ENCODE peak calls at places on chromosomes 3 and 15, in four cellular contexts. One of them, this sample, is unnamed.

GRCh38 chr3:197465996-197466549 is 89.7 kb downstream of the BDH1 start:
- DNase-seq in K562: no peak
- DNase-seq in HepG2: peak
- DNase-seq in A549: peak
- DNase-seq in this sample: peak

GRCh38 chr15:50162988-50163718 is 18.8 kb upstream of the SLC27A2 start:
- DNase-seq in K562: no peak
- DNase-seq in A549: peak
- DNase-seq in HepG2: peak
- DNase-seq in this sample: no peak

GRCh38 chr3:171262431-171262830 is 197.8 kb downstream of the TNIK start:
- DNase-seq in A549: no peak
- DNase-seq in HepG2: no peak
- DNase-seq in K562: no peak
- DNase-seq in this sample: peak

GRCh38 chr15:80940331-80940730 is 49.3 kb downstream of the MESD start:
- DNase-seq in HepG2: no peak
- DNase-seq in K562: no peak
- DNase-seq in A549: no peak
- DNase-seq in this sample: no peak

GRCh38 chr15:44157679-44158078 is 37.4 kb downstream of the FRMD5 start:
- DNase-seq in HepG2: peak
- DNase-seq in K562: no peak
- DNase-seq in A549: peak
- DNase-seq in this sample: peak

GRCh38 chr3:158185711-158186110 is 75.8 kb downstream of the RSRC1 start:
- DNase-seq in K562: no peak
- DNase-seq in A549: no peak
- DNase-seq in HepG2: no peak
- DNase-seq in this sample: no peak

GRCh38 chr15:101466188-101466587 is 23.3 kb downstream of the PCSK6 start:
- DNase-seq in HepG2: no peak
- DNase-seq in A549: no peak
- DNase-seq in K562: no peak
- DNase-seq in this sample: no peak

GRCh38 chr15:101651753-101652097 is 456 bp downstream of the TM2D3 start:
- DNase-seq in HepG2: peak
- DNase-seq in A549: no peak
- DNase-seq in K562: no peak
- DNase-seq in this sample: no peak

GRCh38 chr3:72523409-72524172 is 324.7 kb downstream of the SHQ1 start:
- DNase-seq in K562: no peak
- DNase-seq in HepG2: no peak
- DNase-seq in A549: no peak
- DNase-seq in this sample: no peak

GRCh38 chr3:5162102-5162501 is 25.4 kb upstream of the EDEM1 start:
- DNase-seq in A549: no peak
- DNase-seq in K562: no peak
- DNase-seq in HepG2: peak
- DNase-seq in this sample: peak

GRCh38 chr15:83657549-83657948 is 3.6 kb downstream of the ADAMTSL3 start:
- DNase-seq in K562: peak
- DNase-seq in A549: peak
- DNase-seq in HepG2: no peak
- DNase-seq in this sample: no peak

GRCh38 chr3:112437146-112438022 is 61.9 kb downstream of the BTLA start:
- DNase-seq in HepG2: peak
- DNase-seq in A549: peak
- DNase-seq in K562: no peak
- DNase-seq in this sample: peak

GRCh38 chr15:71109130-71109529 is 6.1 kb upstream of the THSD4 start:
- DNase-seq in A549: no peak
- DNase-seq in K562: no peak
- DNase-seq in HepG2: no peak
- DNase-seq in this sample: peak

GRCh38 chr3:58038675-58039302 is 30.6 kb downstream of the FLNB start:
- DNase-seq in HepG2: no peak
- DNase-seq in A549: no peak
- DNase-seq in K562: no peak
- DNase-seq in this sample: no peak

GRCh38 chr3:194251007-194251406 is 100.1 kb downstream of the CPN2 start:
- DNase-seq in HepG2: no peak
- DNase-seq in K562: no peak
- DNase-seq in A549: no peak
- DNase-seq in this sample: no peak

GRCh38 chr15:63640146-63640545 is 43.0 kb downstream of the FBXL22 start:
- DNase-seq in HepG2: no peak
- DNase-seq in K562: no peak
- DNase-seq in A549: no peak
- DNase-seq in this sample: no peak

GRCh38 chr3:48555231-48555948 is 1.2 kb downstream of the PFKFB4 start:
- DNase-seq in K562: peak
- DNase-seq in A549: no peak
- DNase-seq in HepG2: no peak
- DNase-seq in this sample: no peak

GRCh38 chr3:10223676-10224639 is 24.3 kb upstream of the TATDN2 start:
- DNase-seq in HepG2: peak
- DNase-seq in K562: no peak
- DNase-seq in A549: peak
- DNase-seq in this sample: no peak

GRCh38 chr3:160677459-160677901 is 520 bp downstream of the ARL14 start:
- DNase-seq in HepG2: no peak
- DNase-seq in A549: peak
- DNase-seq in K562: no peak
- DNase-seq in this sample: peak

GRCh38 chr3:160673188-160673587 is 3.8 kb upstream of the ARL14 start:
- DNase-seq in A549: peak
- DNase-seq in K562: no peak
- DNase-seq in HepG2: no peak
- DNase-seq in this sample: no peak

GRCh38 chr3:160675566-160676124 is 1.3 kb upstream of the ARL14 start:
- DNase-seq in K562: no peak
- DNase-seq in HepG2: no peak
- DNase-seq in A549: no peak
- DNase-seq in this sample: no peak

GRCh38 chr3:160678447-160678846 is 1.5 kb downstream of the ARL14 start:
- DNase-seq in K562: no peak
- DNase-seq in A549: peak
- DNase-seq in HepG2: peak
- DNase-seq in this sample: no peak

GRCh38 chr3:160676547-160677303 is at the start of gene ARL14:
- DNase-seq in K562: no peak
- DNase-seq in A549: peak
- DNase-seq in HepG2: peak
- DNase-seq in this sample: peak
- TF ChIP-seq MAZ in K562: no peak
- TF ChIP-seq MAZ in A549: no peak
- TF ChIP-seq MAZ in HepG2: no peak
- TF ChIP-seq MAZ in this sample: no peak

DNA sequence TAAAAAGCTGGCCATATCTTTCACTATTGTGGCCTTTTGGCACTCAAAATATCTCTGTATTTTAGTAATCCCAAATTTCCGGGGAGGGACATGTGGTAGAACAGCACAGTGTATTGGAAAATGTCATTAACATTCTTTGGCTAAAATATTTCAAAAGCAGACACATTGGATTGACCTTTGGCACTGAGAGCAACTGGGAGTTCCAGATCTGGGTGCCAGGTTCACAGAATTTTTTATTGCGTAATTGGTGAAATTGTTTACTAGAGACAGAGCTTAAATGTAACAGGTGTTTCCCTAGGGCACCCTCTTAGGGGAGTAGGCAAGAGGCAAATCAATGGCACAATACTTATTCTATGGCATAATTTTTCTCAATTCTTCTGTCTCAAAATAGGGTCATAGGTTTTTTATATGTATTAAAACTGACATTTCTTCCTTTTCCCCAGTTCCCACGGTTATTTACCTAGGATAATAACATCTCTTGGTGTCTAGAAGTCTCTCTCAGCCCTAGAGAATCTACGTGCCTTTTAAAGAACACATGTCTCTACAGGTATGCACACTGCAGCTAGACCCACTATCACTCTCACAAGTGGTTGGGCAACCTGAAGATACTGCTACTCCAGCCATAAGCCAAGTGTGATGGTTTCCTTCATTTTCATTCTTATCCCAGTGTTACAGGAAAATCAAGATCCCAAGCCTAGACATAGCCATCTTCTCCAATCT is 10.6 kb downstream of the RBMS3 start:
- DNase-seq in K562: no peak
- DNase-seq in A549: no peak
- DNase-seq in HepG2: peak
- DNase-seq in this sample: no peak
- TF ChIP-seq MAZ in K562: no peak
- TF ChIP-seq MAZ in A549: no peak
- TF ChIP-seq MAZ in HepG2: no peak
- TF ChIP-seq MAZ in this sample: no peak

DNA sequence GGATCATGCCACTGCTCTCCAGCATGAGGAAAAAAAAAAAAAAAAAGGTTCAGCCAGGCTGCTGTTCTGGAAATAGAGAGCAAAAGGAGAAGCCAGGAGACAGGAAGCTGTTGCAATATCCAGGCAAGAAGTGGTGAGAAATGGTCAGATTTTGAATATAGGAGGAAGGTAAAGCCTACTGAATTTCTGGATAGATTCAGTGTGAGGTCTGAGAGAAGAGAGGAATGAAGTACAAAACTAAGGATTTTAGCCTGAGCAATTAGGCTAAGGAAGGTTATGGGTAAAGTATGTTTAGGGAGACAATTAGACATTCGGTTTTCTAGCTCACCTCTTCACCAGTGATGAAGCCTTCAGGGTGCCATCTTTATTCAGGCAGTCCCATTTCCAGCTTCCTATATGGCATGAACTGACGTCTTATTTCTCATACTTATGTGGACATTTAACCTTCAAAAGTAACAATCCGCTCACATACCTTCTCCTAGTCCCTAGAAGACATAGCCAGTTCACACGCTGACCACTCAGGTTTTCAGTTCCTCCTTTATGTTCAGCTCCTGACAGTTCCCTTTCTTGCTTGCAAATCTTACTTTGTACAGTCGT is 57.2 kb downstream of the KIF9 start:
- DNase-seq in A549: no peak
- DNase-seq in K562: no peak
- DNase-seq in HepG2: no peak
- DNase-seq in this sample: peak
- TF ChIP-seq MAZ in A549: no peak
- TF ChIP-seq MAZ in K562: peak
- TF ChIP-seq MAZ in HepG2: no peak
- TF ChIP-seq MAZ in this sample: no peak

GRCh38 chr3:17964113-17964512 is 221.7 kb upstream of the TBC1D5 start:
- DNase-seq in K562: no peak
- DNase-seq in A549: no peak
- DNase-seq in HepG2: no peak
- DNase-seq in this sample: no peak
- TF ChIP-seq MAZ in K562: no peak
- TF ChIP-seq MAZ in A549: no peak
- TF ChIP-seq MAZ in HepG2: no peak
- TF ChIP-seq MAZ in this sample: no peak

DNA sequence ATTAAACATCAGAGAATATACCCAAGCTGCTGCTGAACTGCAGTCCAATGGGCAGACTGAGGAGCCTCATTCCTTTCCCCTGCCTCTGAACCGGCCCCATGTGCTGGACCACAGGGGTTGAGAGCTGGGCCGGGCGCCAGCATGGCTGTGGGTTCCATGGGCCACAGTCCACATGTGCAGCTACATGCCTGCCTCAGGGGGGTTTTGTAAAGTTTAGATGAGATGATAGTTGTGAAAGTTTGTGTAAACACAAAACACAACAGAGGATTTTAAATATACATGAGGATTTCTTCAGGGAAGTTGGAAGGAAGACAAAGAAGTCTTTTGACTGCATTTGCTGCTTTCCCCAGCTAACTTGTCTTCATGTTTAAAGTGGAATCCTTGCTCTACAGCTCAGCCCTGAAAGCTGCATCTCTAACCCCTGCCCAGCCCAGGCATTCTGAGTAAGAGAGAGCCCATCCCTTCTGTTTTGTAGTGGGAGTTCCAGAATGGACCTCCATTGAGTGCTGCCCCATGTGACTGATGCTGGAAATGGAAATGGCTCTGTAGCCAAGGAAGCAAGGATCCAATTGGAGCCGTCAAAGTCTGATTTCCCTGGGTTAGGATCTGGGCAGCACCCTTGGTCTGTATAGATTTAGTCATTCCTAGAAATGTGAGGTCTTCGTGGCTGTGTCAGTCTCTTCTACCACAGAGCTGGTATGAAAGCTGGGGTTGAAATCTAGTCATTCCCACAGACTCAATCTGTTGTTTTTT is 17.5 kb downstream of the SLC12A8 start:
- DNase-seq in A549: no peak
- DNase-seq in K562: no peak
- DNase-seq in HepG2: no peak
- DNase-seq in this sample: peak
- TF ChIP-seq MAZ in A549: no peak
- TF ChIP-seq MAZ in K562: no peak
- TF ChIP-seq MAZ in HepG2: no peak
- TF ChIP-seq MAZ in this sample: peak

DNA sequence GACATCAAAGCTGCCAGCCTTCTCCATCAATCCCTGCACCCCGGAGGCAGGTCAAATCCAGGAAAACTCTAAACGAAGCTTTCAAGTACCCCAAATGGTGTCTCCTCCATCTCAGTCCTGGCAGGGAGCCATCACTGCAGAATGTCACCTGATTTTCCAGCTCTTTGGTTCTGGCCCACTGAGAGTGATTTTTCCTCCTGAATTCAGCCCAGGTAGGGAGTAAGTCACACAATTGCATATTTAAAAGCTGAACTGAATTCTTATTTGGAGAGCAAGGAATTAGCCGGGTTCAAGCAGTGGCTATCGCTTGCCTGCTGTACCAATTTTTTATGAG is 5.3 kb downstream of the RFTN1 start:
- DNase-seq in K562: no peak
- DNase-seq in HepG2: no peak
- DNase-seq in A549: no peak
- DNase-seq in this sample: no peak
- TF ChIP-seq MAZ in K562: no peak
- TF ChIP-seq MAZ in HepG2: no peak
- TF ChIP-seq MAZ in A549: no peak
- TF ChIP-seq MAZ in this sample: no peak

GRCh38 chr15:69648215-69648614 is 195.6 kb downstream of the RPLP1 start:
- DNase-seq in K562: no peak
- DNase-seq in HepG2: no peak
- DNase-seq in A549: no peak
- DNase-seq in this sample: no peak
- TF ChIP-seq MAZ in K562: no peak
- TF ChIP-seq MAZ in HepG2: no peak
- TF ChIP-seq MAZ in A549: no peak
- TF ChIP-seq MAZ in this sample: no peak

GRCh38 chr3:31227152-31227581 is 305.6 kb upstream of the STT3B start:
- DNase-seq in K562: no peak
- DNase-seq in HepG2: no peak
- DNase-seq in A549: no peak
- DNase-seq in this sample: no peak

GRCh38 chr3:31230834-31231233 is 301.9 kb upstream of the STT3B start:
- DNase-seq in HepG2: no peak
- DNase-seq in K562: no peak
- DNase-seq in A549: no peak
- DNase-seq in this sample: no peak

GRCh38 chr3:31232049-31233040 is 300.4 kb upstream of the STT3B start:
- DNase-seq in K562: no peak
- DNase-seq in HepG2: no peak
- DNase-seq in A549: no peak
- DNase-seq in this sample: no peak

GRCh38 chr3:31234143-31234542 is 298.6 kb upstream of the STT3B start:
- DNase-seq in K562: no peak
- DNase-seq in A549: no peak
- DNase-seq in HepG2: no peak
- DNase-seq in this sample: no peak

GRCh38 chr3:31230425-31230824 is 302.3 kb upstream of the STT3B start:
- DNase-seq in K562: no peak
- DNase-seq in A549: no peak
- DNase-seq in HepG2: no peak
- DNase-seq in this sample: no peak
- TF ChIP-seq MAZ in K562: no peak
- TF ChIP-seq MAZ in A549: no peak
- TF ChIP-seq MAZ in HepG2: no peak
- TF ChIP-seq MAZ in this sample: no peak

This sample was measured in IMR-90.